ENCODE peak calls at places on chromosomes 1 and 21, in seven cellular contexts. One of them, this sample, is unnamed.
A peak's percentile ranks its signal among the peaks of the same experiment; 100 is the strongest.

GRCh38 chr1:229427572-229427971 is 6.3 kb downstream of the ACTA1 start:
- DNase-seq in GM23338: no peak
- DNase-seq in fibroblast of mammary gland: no peak
- DNase-seq in NCI-H1092 treated with DMSO at 0.1 percent for 48 hours: no peak
- DNase-seq in CD8-positive, alpha-beta memory T cell: no peak
- DNase-seq in activated naive CD4-positive, alpha-beta T cell treated with Interleukin-2 at 50 U/mL for 16 hours: no peak
- DNase-seq in WTC11: no peak
- DNase-seq in this sample: no peak

GRCh38 chr21:25822981-25823380 is 88.2 kb downstream of the GABPA start:
- DNase-seq in CD8-positive, alpha-beta memory T cell: no peak
- DNase-seq in activated naive CD4-positive, alpha-beta T cell treated with Interleukin-2 at 50 U/mL for 16 hours: no peak
- DNase-seq in WTC11: no peak
- DNase-seq in GM23338: no peak
- DNase-seq in fibroblast of mammary gland: no peak
- DNase-seq in NCI-H1092 treated with DMSO at 0.1 percent for 48 hours: no peak
- DNase-seq in this sample: no peak

GRCh38 chr1:183385746-183386145 is 32.4 kb downstream of the NMNAT2 start:
- DNase-seq in GM23338: no peak
- DNase-seq in NCI-H1092 treated with DMSO at 0.1 percent for 48 hours: no peak
- DNase-seq in CD8-positive, alpha-beta memory T cell: no peak
- DNase-seq in activated naive CD4-positive, alpha-beta T cell treated with Interleukin-2 at 50 U/mL for 16 hours: no peak
- DNase-seq in WTC11: no peak
- DNase-seq in fibroblast of mammary gland: peak; percentile 4
- DNase-seq in this sample: no peak

GRCh38 chr1:234956821-234957329 is 171.8 kb downstream of the TOMM20 start:
- DNase-seq in WTC11: peak; percentile 40
- DNase-seq in NCI-H1092 treated with DMSO at 0.1 percent for 48 hours: peak; percentile 76
- DNase-seq in fibroblast of mammary gland: no peak
- DNase-seq in activated naive CD4-positive, alpha-beta T cell treated with Interleukin-2 at 50 U/mL for 16 hours: no peak
- DNase-seq in GM23338: peak; percentile 60
- DNase-seq in CD8-positive, alpha-beta memory T cell: no peak
- DNase-seq in this sample: peak; percentile 69

GRCh38 chr1:162302246-162302645 is 74.4 kb downstream of the SPATA46 start:
- DNase-seq in GM23338: no peak
- DNase-seq in fibroblast of mammary gland: peak; percentile 13
- DNase-seq in CD8-positive, alpha-beta memory T cell: no peak
- DNase-seq in NCI-H1092 treated with DMSO at 0.1 percent for 48 hours: no peak
- DNase-seq in activated naive CD4-positive, alpha-beta T cell treated with Interleukin-2 at 50 U/mL for 16 hours: no peak
- DNase-seq in WTC11: no peak
- DNase-seq in this sample: no peak

GRCh38 chr1:228287541-228288425 is 79.9 kb downstream of the OBSCN start:
- DNase-seq in WTC11: peak; percentile 8
- DNase-seq in CD8-positive, alpha-beta memory T cell: no peak
- DNase-seq in NCI-H1092 treated with DMSO at 0.1 percent for 48 hours: no peak
- DNase-seq in activated naive CD4-positive, alpha-beta T cell treated with Interleukin-2 at 50 U/mL for 16 hours: no peak
- DNase-seq in fibroblast of mammary gland: no peak
- DNase-seq in GM23338: no peak
- DNase-seq in this sample: no peak

GRCh38 chr1:232226197-232226681 is 403.7 kb downstream of the SIPA1L2 start:
- DNase-seq in fibroblast of mammary gland: peak; percentile 56
- DNase-seq in WTC11: peak; percentile 57
- DNase-seq in activated naive CD4-positive, alpha-beta T cell treated with Interleukin-2 at 50 U/mL for 16 hours: peak; percentile 20
- DNase-seq in CD8-positive, alpha-beta memory T cell: peak; percentile 1
- DNase-seq in GM23338: peak; percentile 80
- DNase-seq in NCI-H1092 treated with DMSO at 0.1 percent for 48 hours: peak; percentile 54
- DNase-seq in this sample: no peak

GRCh38 chr21:46142581-46143473 is 12.6 kb downstream of the FTCD start:
- DNase-seq in fibroblast of mammary gland: no peak
- DNase-seq in GM23338: no peak
- DNase-seq in CD8-positive, alpha-beta memory T cell: no peak
- DNase-seq in WTC11: no peak
- DNase-seq in NCI-H1092 treated with DMSO at 0.1 percent for 48 hours: no peak
- DNase-seq in activated naive CD4-positive, alpha-beta T cell treated with Interleukin-2 at 50 U/mL for 16 hours: peak; percentile 15
- DNase-seq in this sample: no peak

GRCh38 chr1:52554267-52554640 is 1.4 kb upstream of the TUT4 start:
- DNase-seq in NCI-H1092 treated with DMSO at 0.1 percent for 48 hours: no peak
- DNase-seq in fibroblast of mammary gland: no peak
- DNase-seq in GM23338: no peak
- DNase-seq in CD8-positive, alpha-beta memory T cell: no peak
- DNase-seq in activated naive CD4-positive, alpha-beta T cell treated with Interleukin-2 at 50 U/mL for 16 hours: no peak
- DNase-seq in WTC11: no peak
- DNase-seq in this sample: peak; percentile 17

GRCh38 chr21:15682977-15683376 is 46.8 kb upstream of the USP25 start:
- DNase-seq in WTC11: no peak
- DNase-seq in fibroblast of mammary gland: peak; percentile 63
- DNase-seq in NCI-H1092 treated with DMSO at 0.1 percent for 48 hours: no peak
- DNase-seq in GM23338: no peak
- DNase-seq in CD8-positive, alpha-beta memory T cell: no peak
- DNase-seq in activated naive CD4-positive, alpha-beta T cell treated with Interleukin-2 at 50 U/mL for 16 hours: no peak
- DNase-seq in this sample: no peak

GRCh38 chr1:58649555-58649954 is 50.3 kb downstream of the MYSM1 start:
- DNase-seq in CD8-positive, alpha-beta memory T cell: no peak
- DNase-seq in WTC11: no peak
- DNase-seq in GM23338: no peak
- DNase-seq in NCI-H1092 treated with DMSO at 0.1 percent for 48 hours: no peak
- DNase-seq in activated naive CD4-positive, alpha-beta T cell treated with Interleukin-2 at 50 U/mL for 16 hours: no peak
- DNase-seq in fibroblast of mammary gland: no peak
- DNase-seq in this sample: peak; percentile 21

GRCh38 chr1:232678185-232678886 is 48.4 kb upstream of the SIPA1L2 start:
- DNase-seq in NCI-H1092 treated with DMSO at 0.1 percent for 48 hours: no peak
- DNase-seq in GM23338: no peak
- DNase-seq in WTC11: no peak
- DNase-seq in activated naive CD4-positive, alpha-beta T cell treated with Interleukin-2 at 50 U/mL for 16 hours: no peak
- DNase-seq in CD8-positive, alpha-beta memory T cell: no peak
- DNase-seq in fibroblast of mammary gland: no peak
- DNase-seq in this sample: no peak

GRCh38 chr1:32741417-32742131 is 39.0 kb upstream of the SYNC start:
- DNase-seq in NCI-H1092 treated with DMSO at 0.1 percent for 48 hours: no peak
- DNase-seq in CD8-positive, alpha-beta memory T cell: no peak
- DNase-seq in fibroblast of mammary gland: no peak
- DNase-seq in WTC11: no peak
- DNase-seq in GM23338: peak; percentile 52
- DNase-seq in activated naive CD4-positive, alpha-beta T cell treated with Interleukin-2 at 50 U/mL for 16 hours: no peak
- DNase-seq in this sample: no peak

GRCh38 chr1:179293340-179294327 is at the start of gene SOAT1:
- DNase-seq in GM23338: peak; percentile 96
- DNase-seq in WTC11: peak; percentile 96
- DNase-seq in activated naive CD4-positive, alpha-beta T cell treated with Interleukin-2 at 50 U/mL for 16 hours: peak; percentile 91
- DNase-seq in NCI-H1092 treated with DMSO at 0.1 percent for 48 hours: peak; percentile 94
- DNase-seq in CD8-positive, alpha-beta memory T cell: peak; percentile 94
- DNase-seq in fibroblast of mammary gland: peak; percentile 85
- DNase-seq in this sample: peak; percentile 93

GRCh38 chr1:81571946-81572345 is 228.8 kb upstream of the ADGRL2 start:
- DNase-seq in CD8-positive, alpha-beta memory T cell: no peak
- DNase-seq in WTC11: no peak
- DNase-seq in GM23338: no peak
- DNase-seq in fibroblast of mammary gland: no peak
- DNase-seq in activated naive CD4-positive, alpha-beta T cell treated with Interleukin-2 at 50 U/mL for 16 hours: no peak
- DNase-seq in NCI-H1092 treated with DMSO at 0.1 percent for 48 hours: no peak
- DNase-seq in this sample: no peak

GRCh38 chr1:33022650-33023200 is 14.0 kb downstream of the AK2 start:
- DNase-seq in GM23338: no peak
- DNase-seq in fibroblast of mammary gland: no peak
- DNase-seq in WTC11: no peak
- DNase-seq in NCI-H1092 treated with DMSO at 0.1 percent for 48 hours: no peak
- DNase-seq in CD8-positive, alpha-beta memory T cell: no peak
- DNase-seq in activated naive CD4-positive, alpha-beta T cell treated with Interleukin-2 at 50 U/mL for 16 hours: no peak
- DNase-seq in this sample: no peak

This sample was measured in cerebellar cortex.